ENCODE peak calls at places on chromosomes 6 and 20, in eight cellular contexts. R, S, H, O, U, V, Z and A are unnamed samples.
A peak's percentile ranks its signal among the peaks of the same experiment; 100 is the strongest.

GRCh38 chr20:37345339-37346231 is at the start of gene SRC:
- DNase-seq in R (peak; percentile 87), S (peak; percentile 27), H (peak; percentile 86), O (no peak), U (peak; percentile 64), V (peak; percentile 71), Z (peak; percentile 86), A (peak; percentile 95)

GRCh38 chr6:11911535-11911934 is 100.6 kb upstream of the HIVEP1 start:
- DNase-seq in R (no peak), S (no peak), H (no peak), O (no peak), U (no peak), V (no peak), Z (no peak), A (no peak)

GRCh38 chr6:105331927-105332326 is 71.0 kb downstream of the PREP start:
- DNase-seq in R (no peak), S (no peak), H (no peak), O (no peak), U (no peak), V (no peak), Z (no peak), A (no peak)

GRCh38 chr20:35263609-35264223 is 14.2 kb downstream of the MMP24OS start:
- DNase-seq in R (no peak), S (no peak), H (no peak), O (no peak), U (no peak), V (no peak), Z (no peak), A (no peak)

GRCh38 chr6:46947497-46947896 is 25.8 kb upstream of the ADGRF5 start:
- DNase-seq in R (no peak), S (no peak), H (no peak), O (no peak), U (no peak), V (no peak), Z (no peak), A (no peak)

GRCh38 chr6:122712864-122713612 is 66.5 kb upstream of the FABP7 start:
- DNase-seq in R (no peak), S (no peak), H (no peak), O (no peak), U (no peak), V (no peak), Z (no peak), A (no peak)

GRCh38 chr6:81480139-81480538 is 272.3 kb downstream of the TENT5A start:
- DNase-seq in R (no peak), S (no peak), H (no peak), O (no peak), U (peak; percentile 60), V (no peak), Z (no peak), A (no peak)

GRCh38 chr6:75855047-75855446 is 106.0 kb downstream of the MYO6 start:
- DNase-seq in R (peak; percentile 46), S (peak; percentile 45), H (no peak), O (peak; percentile 71), U (peak; percentile 92), V (no peak), Z (no peak), A (no peak)

GRCh38 chr20:58294497-58295455 is 14.7 kb upstream of the RAB22A start:
- DNase-seq in R (no peak), S (no peak), H (no peak), O (no peak), U (no peak), V (no peak), Z (no peak), A (no peak)

GRCh38 chr6:40585661-40586269 is 1.4 kb downstream of the LRFN2 start:
- DNase-seq in R (no peak), S (no peak), H (no peak), O (no peak), U (no peak), V (no peak), Z (no peak), A (no peak)

GRCh38 chr20:22794200-22794599 is 209.8 kb upstream of the FOXA2 start:
- DNase-seq in R (no peak), S (no peak), H (no peak), O (no peak), U (no peak), V (no peak), Z (no peak), A (no peak)

DNA sequence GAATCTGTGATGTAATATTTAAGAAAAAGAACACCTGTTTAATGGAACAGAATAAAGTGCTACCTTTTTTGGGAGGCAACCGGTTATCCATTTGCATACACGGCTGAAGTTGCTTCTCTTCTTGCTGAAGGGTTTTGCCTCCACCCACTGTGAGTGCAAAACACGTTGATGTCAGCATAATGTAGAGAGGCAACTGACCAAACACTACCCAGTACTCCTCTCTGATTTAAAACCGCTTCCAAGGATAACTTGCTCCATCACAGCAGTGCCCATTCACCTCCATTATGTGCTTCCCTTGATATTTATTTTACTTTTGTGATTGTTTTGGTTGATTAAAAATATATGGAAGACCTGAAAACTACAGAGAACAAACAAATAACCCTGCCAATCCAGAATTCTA is 1.4 kb downstream of the SLC17A1 start:
- DNase-seq in R (no peak), S (no peak), H (no peak), O (no peak), U (no peak), V (no peak), Z (no peak), A (no peak)
- H3K4me3 ChIP-seq in R (no peak overlapping the region), S (no peak overlapping the region), H (no peak overlapping the region), O (no peak overlapping the region), U (no peak overlapping the region), V (no peak overlapping the region), Z (no peak overlapping the region), A (no peak overlapping the region)

GRCh38 chr20:41003143-41003932 is 25.3 kb upstream of the TOP1 start:
- DNase-seq in R (peak; percentile 82), S (peak; percentile 93), H (no peak), O (no peak), U (peak; percentile 99), V (peak; percentile 62), Z (peak; percentile 67), A (peak; percentile 94)
- H3K4me3 ChIP-seq in R (no peak overlapping the region), S (peak overlapping the region; percentile 57), H (no peak overlapping the region), O (no peak overlapping the region), U (peak overlapping the region; percentile 45), V (no peak overlapping the region), Z (no peak overlapping the region), A (no peak overlapping the region)

GRCh38 chr6:16736856-16737255 is 24.4 kb downstream of the ATXN1 start:
- DNase-seq in R (no peak), S (no peak), H (no peak), O (no peak), U (no peak), V (no peak), Z (no peak), A (no peak)
- H3K4me3 ChIP-seq in R (no peak overlapping the region), S (no peak overlapping the region), H (no peak overlapping the region), O (no peak overlapping the region), U (no peak overlapping the region), V (no peak overlapping the region), Z (no peak overlapping the region), A (no peak overlapping the region)

GRCh38 chr20:39581034-39581433 is 618.9 kb downstream of the DHX35 start:
- DNase-seq in R (no peak), S (no peak), H (no peak), O (no peak), U (no peak), V (no peak), Z (no peak), A (no peak)
- H3K4me3 ChIP-seq in R (no peak overlapping the region), S (no peak overlapping the region), H (no peak overlapping the region), O (no peak overlapping the region), U (no peak overlapping the region), V (no peak overlapping the region), Z (no peak overlapping the region), A (no peak overlapping the region)

GRCh38 chr6:143677891-143678737 is at the start of gene PHACTR2:
- DNase-seq in R (peak; percentile 85), S (no peak), H (peak; percentile 88), O (no peak), U (peak; percentile 74), V (peak; percentile 59), Z (peak; percentile 84), A (peak; percentile 91)

GRCh38 chr6:143682805-143683204 is 5.0 kb downstream of the PHACTR2 start:
- DNase-seq in R (no peak), S (no peak), H (no peak), O (no peak), U (no peak), V (no peak), Z (no peak), A (no peak)

GRCh38 chr6:143677577-143677890 is 231 bp upstream of the PHACTR2 start:
- DNase-seq in R (no peak), S (no peak), H (no peak), O (no peak), U (no peak), V (no peak), Z (no peak), A (no peak)

GRCh38 chr6:143678980-143679379 is 1.2 kb downstream of the PHACTR2 start:
- DNase-seq in R (no peak), S (no peak), H (no peak), O (no peak), U (no peak), V (no peak), Z (no peak), A (no peak)

DNA sequence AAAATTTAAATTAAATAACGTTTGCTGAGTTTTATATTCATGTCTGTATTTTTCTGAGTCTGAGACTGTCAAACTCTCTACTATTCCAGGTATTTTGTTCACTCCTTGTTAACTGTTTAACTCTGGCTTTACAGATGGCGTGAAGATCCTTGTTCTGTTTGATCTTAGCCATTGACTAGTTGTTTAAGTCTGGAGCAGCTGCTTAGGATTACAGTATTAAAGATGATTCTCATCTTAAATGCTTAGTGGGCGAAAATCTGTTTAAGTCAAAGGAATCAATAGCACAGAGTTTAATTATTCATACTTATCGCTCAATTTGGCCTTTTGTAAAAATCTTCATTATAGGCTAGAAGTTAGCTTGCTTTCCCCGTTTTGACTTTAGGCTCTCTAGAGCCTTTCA is 2.4 kb downstream of the PHACTR2 start:
- DNase-seq in R (no peak), S (no peak), H (no peak), O (no peak), U (no peak), V (no peak), Z (no peak), A (no peak)
- H3K4me3 ChIP-seq in R (peak overlapping the region; percentile 80), S (peak overlapping the region; percentile 75), H (peak overlapping the region; percentile 85), O (no peak overlapping the region), U (peak overlapping the region; percentile 73), V (no peak overlapping the region), Z (peak overlapping the region; percentile 95), A (no peak overlapping the region)

GRCh38 chr6:57134954-57135353 is 37.2 kb upstream of the BAG2 start:
- DNase-seq in R (no peak), S (no peak), H (no peak), O (no peak), U (no peak), V (no peak), Z (no peak), A (no peak)

GRCh38 chr6:57141451-57142177 is 30.5 kb upstream of the BAG2 start:
- DNase-seq in R (no peak), S (no peak), H (no peak), O (no peak), U (no peak), V (no peak), Z (no peak), A (no peak)

GRCh38 chr6:57137392-57137791 is 34.7 kb upstream of the BAG2 start:
- DNase-seq in R (no peak), S (no peak), H (no peak), O (no peak), U (no peak), V (no peak), Z (no peak), A (no peak)

GRCh38 chr6:57135885-57136284 is 36.2 kb upstream of the BAG2 start:
- DNase-seq in R (no peak), S (peak; percentile 8), H (no peak), O (no peak), U (peak; percentile 14), V (no peak), Z (no peak), A (no peak)

GRCh38 chr6:57138026-57138425 is 34.1 kb upstream of the BAG2 start:
- DNase-seq in R (no peak), S (no peak), H (no peak), O (no peak), U (no peak), V (no peak), Z (no peak), A (no peak)
- H3K4me3 ChIP-seq in R (no peak overlapping the region), S (no peak overlapping the region), H (no peak overlapping the region), O (no peak overlapping the region), U (no peak overlapping the region), V (no peak overlapping the region), Z (no peak overlapping the region), A (no peak overlapping the region)